ENCODE peak calls at places on chromosomes 7 and 10, in seven cellular contexts. G is sigmoid colon, W is neural crest cell, I is Calu3, F is WTC11, C is pancreas, T is mesothelial cell of epicardium. Z is an unnamed sample.

GRCh38 chr10:58590152-58590551 is 77.5 kb downstream of the BICC1 start:
- DNase-seq in F (no peak), I (peak), G (peak), W (no peak), C (no peak), T (no peak), Z (no peak)

GRCh38 chr10:96043895-96044580 is 655 bp downstream of the CCNJ start:
- DNase-seq in G (peak), W (peak), C (peak), T (peak), I (peak), F (peak), Z (peak)

GRCh38 chr7:25846722-25847121 is 305.3 kb upstream of the NFE2L3 start:
- DNase-seq in C (peak), T (peak), I (peak), F (no peak), W (no peak), G (peak), Z (no peak)

GRCh38 chr7:132298782-132299181 is 277.5 kb downstream of the PLXNA4 start:
- DNase-seq in T (no peak), W (no peak), G (no peak), C (no peak), F (no peak), I (no peak), Z (no peak)

GRCh38 chr7:146768941-146769340 is 652.3 kb downstream of the CNTNAP2 start:
- DNase-seq in F (no peak), T (no peak), C (no peak), G (no peak), W (no peak), I (no peak), Z (no peak)

GRCh38 chr10:23157691-23158369 is 34.3 kb upstream of the PTF1A start:
- DNase-seq in C (no peak), W (no peak), I (no peak), G (no peak), T (no peak), F (no peak), Z (no peak)

GRCh38 chr10:34081948-34082347 is 733.1 kb downstream of the PARD3 start:
- DNase-seq in F (no peak), W (no peak), T (no peak), G (no peak), I (no peak), C (no peak), Z (no peak)

GRCh38 chr7:141053626-141054025 is 20.2 kb upstream of the TMEM178B start:
- DNase-seq in I (no peak), G (no peak), C (no peak), F (no peak), T (no peak), W (no peak), Z (no peak)

GRCh38 chr7:55576753-55577152 is 4.5 kb upstream of the VOPP1 start:
- DNase-seq in G (no peak), C (no peak), F (no peak), I (no peak), W (no peak), T (no peak), Z (no peak)

DNA sequence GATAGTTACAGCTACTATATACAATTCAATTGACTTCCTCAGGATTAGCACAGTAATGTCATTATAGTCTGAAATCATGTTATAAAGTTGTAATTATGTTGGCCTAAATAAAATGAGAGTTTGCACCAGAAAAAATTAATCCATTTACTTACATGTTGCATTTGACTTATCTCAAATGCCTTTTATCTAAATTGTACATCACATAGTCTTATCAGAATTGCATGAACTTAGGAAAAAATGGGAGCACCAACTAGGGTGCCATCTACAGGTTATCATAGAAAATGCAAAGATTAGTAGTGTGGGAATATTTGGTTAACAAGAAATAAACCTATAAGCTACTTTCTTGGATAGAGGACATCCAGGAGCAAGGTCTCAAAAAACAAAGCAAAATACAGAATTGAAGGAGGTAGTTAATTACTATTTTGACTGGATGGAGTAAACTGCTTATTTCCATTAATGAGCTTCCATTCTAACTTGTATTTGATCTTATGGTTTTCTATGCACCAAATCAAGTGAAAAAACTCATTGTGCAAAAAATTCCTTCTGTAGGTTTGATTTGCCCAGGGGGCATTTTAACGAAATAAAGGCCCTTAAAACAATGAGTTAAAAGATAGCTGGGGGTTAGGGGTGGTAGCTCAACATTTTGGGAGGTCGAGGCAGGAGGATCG is 60.0 kb upstream of the ORC5 start:
- DNase-seq in G (no peak), I (no peak), C (no peak), W (no peak), F (no peak), T (no peak), Z (no peak)
- TF ChIP-seq CTCF in G (no peak), I (no peak), C (peak), W (peak), F (peak), T (peak), Z (peak)

DNA sequence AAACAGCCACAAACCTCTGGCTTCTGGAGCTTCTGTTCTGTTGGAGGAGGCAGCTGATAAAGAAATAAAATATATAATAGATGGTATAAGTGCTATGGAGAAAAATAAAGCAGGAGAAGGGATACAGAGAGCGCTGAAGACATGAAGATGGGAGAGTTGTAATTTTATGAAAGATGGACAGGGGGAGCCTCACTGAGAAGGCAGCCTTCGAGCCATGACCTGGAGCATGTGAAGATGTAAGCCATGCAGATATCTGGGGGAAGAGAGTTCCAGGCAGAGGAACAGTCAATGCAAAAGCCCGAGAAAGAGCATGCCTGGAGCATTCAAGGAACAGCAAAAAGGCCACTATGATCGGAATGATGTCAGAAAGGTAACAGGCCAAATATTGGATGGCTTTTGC is 187.5 kb downstream of the KIAA1217 start:
- DNase-seq in C (no peak), F (no peak), T (no peak), I (no peak), W (no peak), G (no peak), Z (no peak)
- TF ChIP-seq CTCF in C (no peak), F (no peak), T (no peak), I (no peak), W (no peak), G (no peak), Z (no peak)

GRCh38 chr7:96388166-96388565 is 66.3 kb upstream of the SLC25A13 start:
- DNase-seq in W (no peak), I (no peak), F (no peak), G (no peak), C (no peak), T (no peak), Z (no peak)
- TF ChIP-seq CTCF in W (no peak), I (no peak), F (no peak), G (no peak), C (no peak), T (no peak), Z (no peak)

DNA sequence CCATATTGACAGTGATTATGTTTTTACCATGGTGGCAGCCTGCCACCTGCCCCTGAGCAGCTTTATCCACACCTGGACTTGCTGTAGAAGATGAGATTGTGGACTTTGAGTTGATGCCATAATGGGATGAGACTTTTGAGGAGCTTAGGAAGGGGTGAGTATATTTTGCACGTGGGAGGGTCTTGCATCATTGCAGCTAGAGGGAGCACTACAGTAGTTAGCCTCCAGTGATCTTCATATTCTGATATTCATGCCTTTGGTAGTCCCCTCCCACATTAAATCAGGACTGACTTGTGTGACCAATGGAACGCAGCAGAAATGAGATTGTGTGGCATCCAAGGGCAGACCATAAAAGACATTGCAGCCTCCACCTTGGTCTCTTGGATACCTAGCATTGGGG is 18.2 kb upstream of the COL13A1 start:
- DNase-seq in C (no peak), G (no peak), W (no peak), T (no peak), I (no peak), F (no peak), Z (no peak)
- TF ChIP-seq CTCF in C (no peak), G (no peak), W (no peak), T (no peak), I (no peak), F (no peak), Z (no peak)

DNA sequence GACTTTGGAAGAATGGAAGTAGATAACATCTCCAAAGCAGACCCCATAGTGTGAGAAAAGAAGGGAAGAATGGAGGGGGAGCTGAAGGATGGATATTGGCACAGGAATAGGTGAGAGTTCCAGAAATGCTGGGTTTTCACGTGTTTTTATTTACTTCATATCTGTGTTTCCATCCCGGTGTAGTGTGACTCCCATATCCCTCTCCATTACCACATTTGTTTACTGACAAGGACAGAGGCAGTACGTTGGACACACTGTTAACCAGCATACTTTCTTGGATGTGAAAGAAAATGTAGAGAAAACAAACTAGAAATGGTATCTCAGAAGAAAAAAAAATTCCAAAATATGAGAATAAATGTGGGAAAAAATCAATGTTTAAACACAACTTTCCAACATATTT is 124.4 kb upstream of the PFKP start:
- DNase-seq in I (no peak), W (no peak), C (no peak), G (no peak), F (no peak), T (no peak), Z (no peak)
- TF ChIP-seq CTCF in I (no peak), W (no peak), C (no peak), G (no peak), F (no peak), T (no peak), Z (no peak)

Z was measured in type B pancreatic cell.